ENCODE peak calls at places on chromosomes 3 and 15, in ten cellular contexts. A is body of pancreas, C is right lobe of liver, D is IMR-90, M is heart right ventricle, F is A549, B is esophagus muscularis mucosa, Y is mammary epithelial cell, O is esophagus squamous epithelium, Z is H1. X is an unnamed sample.

GRCh38 chr3:135453333-135453732 is 512.2 kb upstream of the PPP2R3A start:
- DNase-seq in A (no peak), C (no peak), D (no peak), M (no peak), F (no peak), B (peak; percentile 80), Y (no peak), O (no peak), Z (no peak), X (no peak)

GRCh38 chr3:129282727-129283327 is 4.2 kb downstream of the HMCES start:
- DNase-seq in A (no peak), C (no peak), D (peak; percentile 47), M (no peak), F (no peak), B (no peak), Y (peak; percentile 53), O (no peak), Z (no peak), X (no peak)

GRCh38 chr3:42120866-42121265 is 29.7 kb downstream of the TRAK1 start:
- DNase-seq in A (no peak), C (no peak), D (peak; percentile 33), M (no peak), F (no peak), B (no peak), Y (peak; percentile 82), O (no peak), Z (no peak), X (no peak)

GRCh38 chr3:101567528-101568317 is 6.1 kb downstream of the TRMT10C start:
- DNase-seq in A (no peak), C (no peak), D (peak; percentile 87), M (no peak), F (no peak), B (no peak), Y (no peak), O (no peak), Z (no peak), X (no peak)

GRCh38 chr3:150238043-150238802 is 169.9 kb upstream of the TSC22D2 start:
- DNase-seq in A (peak; percentile 22), C (no peak), D (no peak), M (no peak), F (no peak), B (no peak), Y (peak; percentile 69), O (no peak), Z (no peak), X (no peak)

GRCh38 chr15:57213783-57214366 is 162.4 kb upstream of the CGNL1 start:
- DNase-seq in A (no peak), C (no peak), D (peak; percentile 67), M (no peak), F (peak; percentile 51), B (no peak), Y (peak; percentile 24), O (no peak), Z (no peak), X (peak; percentile 46)

GRCh38 chr15:100030586-100031249 is 297.5 kb upstream of the LYSMD4 start:
- DNase-seq in A (no peak), C (no peak), D (peak; percentile 31), M (no peak), F (no peak), B (no peak), Y (peak; percentile 39), O (no peak), Z (no peak), X (no peak)

GRCh38 chr3:42749025-42749752 is 23.9 kb downstream of the CCDC13 start:
- DNase-seq in A (peak; percentile 29), C (no peak), D (no peak), M (no peak), F (no peak), B (no peak), Y (no peak), O (no peak), Z (peak; percentile 43), X (no peak)

GRCh38 chr3:13492048-13492447 is 11.9 kb downstream of the HDAC11 start:
- DNase-seq in A (no peak), C (peak; percentile 8), D (no peak), M (no peak), F (no peak), B (no peak), Y (no peak), O (no peak), Z (no peak), X (no peak)

GRCh38 chr15:32743411-32744145 is 25.8 kb downstream of the GREM1 start:
- DNase-seq in A (no peak), C (no peak), D (no peak), M (no peak), F (no peak), B (no peak), Y (no peak), O (no peak), Z (no peak), X (no peak)

GRCh38 chr3:8501388-8502131 is at the start of gene LMCD1:
- DNase-seq in A (peak; percentile 96), C (peak; percentile 97), D (peak; percentile 95), M (peak; percentile 97), F (peak; percentile 97), B (peak; percentile 96), Y (peak; percentile 95), O (peak; percentile 52), Z (peak; percentile 92), X (peak; percentile 98)

GRCh38 chr3:97264180-97264579 is 449.8 kb downstream of the EPHA6 start:
- DNase-seq in A (no peak), C (no peak), D (no peak), M (no peak), F (no peak), B (no peak), Y (no peak), O (no peak), Z (no peak), X (no peak)

GRCh38 chr3:4670352-4670751 is 177.2 kb downstream of the ITPR1 start:
- DNase-seq in A (peak; percentile 22), C (no peak), D (no peak), M (no peak), F (peak; percentile 35), B (no peak), Y (no peak), O (no peak), Z (no peak), X (peak; percentile 33)

GRCh38 chr3:94561094-94561493 is 498.2 kb downstream of the NSUN3 start:
- DNase-seq in A (no peak), C (no peak), D (no peak), M (no peak), F (no peak), B (no peak), Y (no peak), O (no peak), Z (no peak), X (no peak)

GRCh38 chr15:37877851-37878577 is 56.4 kb upstream of the TMCO5A start:
- DNase-seq in A (no peak), C (no peak), D (peak; percentile 92), M (no peak), F (no peak), B (no peak), Y (peak; percentile 19), O (no peak), Z (no peak), X (no peak)

DNA sequence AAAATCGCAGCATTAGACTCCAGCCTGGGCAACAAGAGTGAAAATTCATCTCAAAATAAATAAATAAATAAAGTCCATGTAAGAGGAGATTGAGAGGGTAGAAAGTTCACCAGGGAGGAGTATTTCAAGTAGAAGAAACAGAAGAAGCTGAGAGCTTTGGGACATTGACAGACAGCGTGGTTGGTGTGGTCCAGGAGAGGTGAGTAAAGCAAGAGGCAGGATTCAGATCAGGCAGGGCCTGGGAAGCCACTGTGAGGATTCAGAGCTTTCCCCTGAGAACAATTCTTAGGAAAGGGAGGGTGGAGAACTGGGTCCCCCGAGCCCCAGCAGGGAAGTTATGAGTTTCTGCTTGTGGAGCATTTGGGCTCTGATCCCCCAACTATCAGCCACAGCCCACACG is 54.1 kb upstream of the AMOTL2 start:
- DNase-seq in A (no peak), C (no peak), D (peak; percentile 80), M (no peak), F (no peak), B (no peak), Y (no peak), O (no peak), Z (peak; percentile 31), X (no peak)
- H3K4me1 ChIP-seq in A (no peaks in the 10 kb centered on the region), C (no peaks in the 10 kb centered on the region), D (peaks cover 25% of the 10 kb centered on the region), M (no peaks in the 10 kb centered on the region), F (peaks cover 43% of the 10 kb centered on the region), B (peaks cover 4% of the 10 kb centered on the region), Y (peaks cover 24% of the 10 kb centered on the region), O (no peaks in the 10 kb centered on the region), Z (no peaks in the 10 kb centered on the region), X (no peaks in the 10 kb centered on the region)

DNA sequence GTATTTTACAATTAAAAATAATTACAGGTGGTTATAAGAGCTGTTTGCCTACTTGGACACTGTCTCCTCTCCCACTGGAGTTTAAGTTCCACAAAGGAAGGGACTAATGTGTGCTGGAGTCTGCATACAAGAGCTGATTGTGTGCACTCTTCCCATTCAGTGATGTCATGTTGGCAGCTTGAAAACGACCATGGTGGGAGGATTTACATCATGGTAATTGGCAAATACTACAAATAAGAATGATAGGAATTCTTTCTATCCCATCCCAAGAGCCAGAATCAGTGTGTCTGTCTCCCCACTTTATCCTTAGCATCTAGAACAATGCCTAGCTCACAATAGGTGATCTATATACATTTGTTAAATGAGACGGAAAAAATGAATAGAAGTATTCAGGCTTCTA is 14.1 kb downstream of the ITGA11 start:
- DNase-seq in A (no peak), C (no peak), D (peak; percentile 50), M (no peak), F (no peak), B (peak; percentile 53), Y (no peak), O (no peak), Z (peak; percentile 2), X (no peak)
- H3K4me1 ChIP-seq in A (no peaks in the 10 kb centered on the region), C (no peaks in the 10 kb centered on the region), D (peaks cover 25% of the 10 kb centered on the region), M (peaks cover 28% of the 10 kb centered on the region), F (peaks cover 52% of the 10 kb centered on the region), B (peaks cover 34% of the 10 kb centered on the region), Y (no peaks in the 10 kb centered on the region), O (no peaks in the 10 kb centered on the region), Z (peaks cover 3% of the 10 kb centered on the region), X (peaks cover 32% of the 10 kb centered on the region)

GRCh38 chr3:45595364-45596154 is 1.0 kb downstream of the LIMD1 start:
- DNase-seq in A (peak; percentile 51), C (peak; percentile 44), D (no peak), M (peak; percentile 67), F (peak; percentile 26), B (no peak), Y (no peak), O (no peak), Z (no peak), X (no peak)
- H3K4me1 ChIP-seq in A (peaks cover 74% of the 10 kb centered on the region), C (peaks cover 11% of the 10 kb centered on the region), D (peaks cover 36% of the 10 kb centered on the region), M (peaks cover 72% of the 10 kb centered on the region), F (peaks cover 48% of the 10 kb centered on the region), B (peaks cover 71% of the 10 kb centered on the region), Y (peaks cover 42% of the 10 kb centered on the region), O (peaks cover 60% of the 10 kb centered on the region), Z (peaks cover 5% of the 10 kb centered on the region), X (peaks cover 19% of the 10 kb centered on the region)

DNA sequence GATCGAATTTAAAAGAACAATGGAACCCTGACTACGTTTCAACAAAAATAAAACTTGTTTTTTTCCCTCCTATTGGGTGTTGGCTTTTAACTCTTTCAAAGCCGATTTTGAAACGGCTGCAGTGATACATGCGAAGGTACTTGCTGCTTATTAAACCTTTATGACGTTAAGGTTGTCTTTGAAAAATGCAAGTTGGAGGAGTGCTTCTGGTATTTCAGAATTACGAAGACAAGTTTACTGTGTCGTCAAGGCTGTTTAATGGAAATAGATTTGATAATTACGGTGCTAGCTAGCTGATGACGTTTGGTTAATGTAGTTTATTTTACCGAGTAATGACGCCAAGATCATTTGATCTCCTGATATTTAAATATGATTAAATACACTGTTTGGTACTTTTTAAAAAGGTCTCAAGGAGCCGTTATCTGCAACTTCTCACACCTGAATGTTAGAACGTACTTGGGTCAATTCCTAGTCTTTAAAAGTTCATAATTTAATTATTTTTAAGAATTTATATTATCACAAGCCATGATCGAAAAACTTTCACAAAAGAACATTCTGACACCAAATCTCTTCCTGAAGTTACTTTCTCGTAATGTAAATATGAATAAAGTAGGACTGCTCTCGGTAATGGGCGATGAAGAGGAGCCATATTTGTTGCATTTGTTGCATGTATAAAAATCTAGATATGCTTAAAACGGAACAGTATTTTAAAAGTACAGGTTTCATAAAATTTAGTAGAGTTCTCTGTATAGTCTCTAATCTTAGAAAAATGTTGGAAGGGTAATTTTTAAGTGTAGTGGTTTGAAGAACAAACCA is 16.3 kb upstream of the CHD2 start:
- DNase-seq in A (no peak), C (no peak), D (peak; percentile 62), M (no peak), F (peak; percentile 76), B (no peak), Y (peak; percentile 53), O (no peak), Z (no peak), X (no peak)
- H3K4me1 ChIP-seq in A (peaks cover 46% of the 10 kb centered on the region), C (no peaks in the 10 kb centered on the region), D (peaks cover 7% of the 10 kb centered on the region), M (peaks cover 58% of the 10 kb centered on the region), F (peaks cover 43% of the 10 kb centered on the region), B (peaks cover 54% of the 10 kb centered on the region), Y (peaks cover 15% of the 10 kb centered on the region), O (peaks cover 17% of the 10 kb centered on the region), Z (peaks cover 9% of the 10 kb centered on the region), X (peaks cover 34% of the 10 kb centered on the region)